ENCODE peak calls at places on chromosome 16, in six cellular contexts. One of them, this sample, is unnamed.

GRCh38 chr16:87615621-87616041 is 13.3 kb downstream of the JPH3 start:
- DNase-seq in trophoblast cell: no peak
- DNase-seq in mesenchymal stem cell: no peak
- DNase-seq in H1: no peak
- DNase-seq in H9: no peak
- DNase-seq in IMR-90: no peak
- DNase-seq in this sample: no peak

GRCh38 chr16:7236824-7237410 is 95.7 kb upstream of the RBFOX1 start:
- DNase-seq in mesenchymal stem cell: no peak
- DNase-seq in trophoblast cell: no peak
- DNase-seq in H1: no peak
- DNase-seq in H9: no peak
- DNase-seq in IMR-90: no peak
- DNase-seq in this sample: no peak

GRCh38 chr16:4944333-4945281 is 7.7 kb upstream of the PPL start:
- DNase-seq in mesenchymal stem cell: peak; percentile 98
- DNase-seq in H1: peak; percentile 71
- DNase-seq in IMR-90: peak; percentile 97
- DNase-seq in H9: peak; percentile 90
- DNase-seq in trophoblast cell: peak; percentile 79
- DNase-seq in this sample: no peak

GRCh38 chr16:3022697-3023414 is 886 bp downstream of the HCFC1R1 start:
- DNase-seq in mesenchymal stem cell: peak; percentile 62
- DNase-seq in H9: no peak
- DNase-seq in trophoblast cell: no peak
- DNase-seq in IMR-90: peak; percentile 20
- DNase-seq in H1: peak; percentile 53
- DNase-seq in this sample: no peak

GRCh38 chr16:85821441-85821901 is 22.0 kb downstream of the COX4I1 start:
- DNase-seq in H9: peak; percentile 86
- DNase-seq in H1: peak; percentile 99
- DNase-seq in mesenchymal stem cell: peak; percentile 92
- DNase-seq in trophoblast cell: peak; percentile 83
- DNase-seq in IMR-90: peak; percentile 76
- DNase-seq in this sample: peak; percentile 70

GRCh38 chr16:8885674-8886592 is 3.8 kb downstream of the LITAFD start:
- DNase-seq in H9: no peak
- DNase-seq in H1: no peak
- DNase-seq in trophoblast cell: no peak
- DNase-seq in mesenchymal stem cell: peak; percentile 59
- DNase-seq in IMR-90: peak; percentile 51
- DNase-seq in this sample: no peak

GRCh38 chr16:48086422-48086821 is 69.4 kb downstream of the ABCC12 start:
- DNase-seq in trophoblast cell: no peak
- DNase-seq in H1: no peak
- DNase-seq in mesenchymal stem cell: no peak
- DNase-seq in H9: no peak
- DNase-seq in IMR-90: no peak
- DNase-seq in this sample: no peak

GRCh38 chr16:76226011-76226410 is 51.2 kb upstream of the CNTNAP4 start:
- DNase-seq in mesenchymal stem cell: peak; percentile 82
- DNase-seq in IMR-90: no peak
- DNase-seq in trophoblast cell: no peak
- DNase-seq in H1: no peak
- DNase-seq in H9: no peak
- DNase-seq in this sample: no peak

GRCh38 chr16:10584956-10585561 is 4.7 kb upstream of the EMP2 start:
- DNase-seq in trophoblast cell: no peak
- DNase-seq in H9: no peak
- DNase-seq in IMR-90: peak; percentile 55
- DNase-seq in mesenchymal stem cell: no peak
- DNase-seq in H1: no peak
- DNase-seq in this sample: no peak

DNA sequence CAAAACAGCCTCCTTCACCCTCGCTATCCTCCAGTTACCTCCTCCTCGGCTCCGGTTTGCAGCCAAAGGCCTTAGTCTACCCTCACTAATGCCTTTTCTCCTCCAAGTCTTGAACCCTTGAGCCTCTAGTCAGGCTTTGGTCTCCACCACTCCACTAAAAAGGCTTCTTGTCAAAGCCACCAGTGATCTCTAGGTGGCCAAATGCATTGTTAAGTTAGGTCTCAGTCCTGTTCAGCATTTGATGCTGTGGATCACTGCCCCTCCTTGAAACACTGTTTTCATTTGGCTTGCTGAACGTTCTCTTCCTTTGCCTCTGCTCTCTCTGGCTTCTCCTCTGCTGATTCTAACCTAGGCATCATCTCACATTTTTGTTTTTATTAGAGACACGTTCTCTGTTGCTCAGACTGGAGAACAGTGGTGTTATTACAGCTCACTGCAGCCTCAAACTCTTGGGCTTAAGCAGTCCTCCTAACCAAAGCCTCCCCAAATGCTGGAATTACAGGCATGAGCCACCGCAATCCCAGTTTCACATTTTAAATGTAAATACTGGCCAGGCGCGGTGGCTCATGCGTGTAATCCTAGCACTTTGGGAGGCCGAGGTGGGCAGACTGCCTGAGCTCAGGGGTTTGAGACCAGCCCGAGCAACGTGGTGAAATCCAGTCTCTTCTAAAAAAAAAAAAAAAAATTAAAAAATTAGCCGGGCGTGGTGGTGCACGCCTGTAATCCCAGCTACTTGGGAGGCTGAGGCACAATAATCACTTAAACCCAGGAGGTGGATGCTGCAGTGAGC is 1.1 kb downstream of the SGF29 start:
- DNase-seq in H9: no peak
- DNase-seq in IMR-90: no peak
- DNase-seq in trophoblast cell: no peak
- DNase-seq in H1: no peak
- DNase-seq in mesenchymal stem cell: no peak
- DNase-seq in this sample: no peak
- H3K14ac ChIP-seq in H9: no peak overlapping the region
- H3K14ac ChIP-seq in IMR-90: peak overlapping the region; percentile 67
- H3K14ac ChIP-seq in trophoblast cell: no peak overlapping the region
- H3K14ac ChIP-seq in H1: no peak overlapping the region
- H3K14ac ChIP-seq in mesenchymal stem cell: no peak overlapping the region
- H3K14ac ChIP-seq in this sample: no peak overlapping the region

GRCh38 chr16:14072360-14072759 is 1.2 kb downstream of the MRTFB start:
- DNase-seq in H1: no peak
- DNase-seq in mesenchymal stem cell: no peak
- DNase-seq in H9: no peak
- DNase-seq in IMR-90: no peak
- DNase-seq in trophoblast cell: no peak
- DNase-seq in this sample: no peak

GRCh38 chr16:14069818-14070217 is 1.3 kb upstream of the MRTFB start:
- DNase-seq in H9: no peak
- DNase-seq in H1: no peak
- DNase-seq in trophoblast cell: no peak
- DNase-seq in mesenchymal stem cell: no peak
- DNase-seq in IMR-90: no peak
- DNase-seq in this sample: no peak

GRCh38 chr16:14070555-14070876 is 603 bp upstream of the MRTFB start:
- DNase-seq in H1: no peak
- DNase-seq in mesenchymal stem cell: no peak
- DNase-seq in trophoblast cell: no peak
- DNase-seq in H9: no peak
- DNase-seq in IMR-90: no peak
- DNase-seq in this sample: no peak

GRCh38 chr16:14070877-14071575 is at the start of gene MRTFB:
- DNase-seq in IMR-90: peak; percentile 27
- DNase-seq in trophoblast cell: peak; percentile 90
- DNase-seq in H1: peak; percentile 94
- DNase-seq in mesenchymal stem cell: peak; percentile 69
- DNase-seq in H9: peak; percentile 90
- DNase-seq in this sample: peak; percentile 85

GRCh38 chr16:14071576-14072271 is 605 bp downstream of the MRTFB start:
- DNase-seq in H9: peak; percentile 48
- DNase-seq in IMR-90: no peak
- DNase-seq in H1: peak; percentile 65
- DNase-seq in mesenchymal stem cell: peak; percentile 41
- DNase-seq in trophoblast cell: peak; percentile 53
- DNase-seq in this sample: peak; percentile 9
- H2BK120ac ChIP-seq in H9: no peak overlapping the region
- H2BK120ac ChIP-seq in IMR-90: peak overlapping the region; percentile 67
- H2BK120ac ChIP-seq in H1: no peak overlapping the region
- H2BK120ac ChIP-seq in mesenchymal stem cell: peak overlapping the region; percentile 96
- H2BK120ac ChIP-seq in trophoblast cell: peak overlapping the region; percentile 90
- H2BK120ac ChIP-seq in this sample: peak overlapping the region; percentile 92

GRCh38 chr16:80990978-80991377 is 15.7 kb downstream of the CMC2 start:
- DNase-seq in trophoblast cell: no peak
- DNase-seq in mesenchymal stem cell: no peak
- DNase-seq in H9: no peak
- DNase-seq in IMR-90: no peak
- DNase-seq in H1: no peak
- DNase-seq in this sample: no peak
- H4K91ac ChIP-seq in trophoblast cell: peak overlapping the region; percentile 6
- H4K91ac ChIP-seq in mesenchymal stem cell: no peak overlapping the region
- H4K91ac ChIP-seq in H9: no peak overlapping the region
- H4K91ac ChIP-seq in IMR-90: no peak overlapping the region
- H4K91ac ChIP-seq in H1: no peak overlapping the region
- H4K91ac ChIP-seq in this sample: no peak overlapping the region

GRCh38 chr16:50024684-50025543 is at the start of gene CNEP1R1:
- DNase-seq in mesenchymal stem cell: peak; percentile 97
- DNase-seq in IMR-90: peak; percentile 95
- DNase-seq in H9: peak; percentile 98
- DNase-seq in H1: peak; percentile 94
- DNase-seq in trophoblast cell: peak; percentile 99
- DNase-seq in this sample: peak; percentile 97
- H3K14ac ChIP-seq in mesenchymal stem cell: no peak within 1 kb of the TSS
- H3K14ac ChIP-seq in IMR-90: peak within 1 kb of the TSS; percentile 38
- H3K14ac ChIP-seq in H9: no peak within 1 kb of the TSS
- H3K14ac ChIP-seq in H1: no peak within 1 kb of the TSS
- H3K14ac ChIP-seq in trophoblast cell: peak within 1 kb of the TSS; percentile 94
- H3K14ac ChIP-seq in this sample: peak within 1 kb of the TSS; percentile 91

DNA sequence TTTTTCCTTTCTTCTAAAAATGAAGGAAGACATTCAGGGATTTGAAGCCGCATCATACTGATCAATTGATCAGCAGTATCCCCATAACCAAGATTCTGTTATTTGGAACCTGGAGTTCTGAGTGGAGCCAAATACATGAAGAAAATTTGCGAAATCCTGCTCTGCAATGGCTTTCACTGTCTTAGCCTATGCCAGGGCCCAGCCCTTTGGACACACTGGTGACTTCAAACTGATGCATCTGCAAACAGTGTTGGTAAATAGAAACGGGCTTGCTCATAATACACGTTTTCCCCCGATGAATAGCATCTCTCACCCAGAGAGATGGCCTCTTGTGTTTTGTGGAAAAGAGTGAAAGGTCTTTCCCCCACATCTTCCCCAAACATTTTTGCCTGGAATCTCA is 87.6 kb upstream of the TOX3 start:
- DNase-seq in H9: no peak
- DNase-seq in H1: no peak
- DNase-seq in trophoblast cell: no peak
- DNase-seq in IMR-90: no peak
- DNase-seq in mesenchymal stem cell: no peak
- DNase-seq in this sample: no peak
- H2BK120ac ChIP-seq in H9: no peak overlapping the region
- H2BK120ac ChIP-seq in H1: no peak overlapping the region
- H2BK120ac ChIP-seq in trophoblast cell: no peak overlapping the region
- H2BK120ac ChIP-seq in IMR-90: no peak overlapping the region
- H2BK120ac ChIP-seq in mesenchymal stem cell: no peak overlapping the region
- H2BK120ac ChIP-seq in this sample: no peak overlapping the region

DNA sequence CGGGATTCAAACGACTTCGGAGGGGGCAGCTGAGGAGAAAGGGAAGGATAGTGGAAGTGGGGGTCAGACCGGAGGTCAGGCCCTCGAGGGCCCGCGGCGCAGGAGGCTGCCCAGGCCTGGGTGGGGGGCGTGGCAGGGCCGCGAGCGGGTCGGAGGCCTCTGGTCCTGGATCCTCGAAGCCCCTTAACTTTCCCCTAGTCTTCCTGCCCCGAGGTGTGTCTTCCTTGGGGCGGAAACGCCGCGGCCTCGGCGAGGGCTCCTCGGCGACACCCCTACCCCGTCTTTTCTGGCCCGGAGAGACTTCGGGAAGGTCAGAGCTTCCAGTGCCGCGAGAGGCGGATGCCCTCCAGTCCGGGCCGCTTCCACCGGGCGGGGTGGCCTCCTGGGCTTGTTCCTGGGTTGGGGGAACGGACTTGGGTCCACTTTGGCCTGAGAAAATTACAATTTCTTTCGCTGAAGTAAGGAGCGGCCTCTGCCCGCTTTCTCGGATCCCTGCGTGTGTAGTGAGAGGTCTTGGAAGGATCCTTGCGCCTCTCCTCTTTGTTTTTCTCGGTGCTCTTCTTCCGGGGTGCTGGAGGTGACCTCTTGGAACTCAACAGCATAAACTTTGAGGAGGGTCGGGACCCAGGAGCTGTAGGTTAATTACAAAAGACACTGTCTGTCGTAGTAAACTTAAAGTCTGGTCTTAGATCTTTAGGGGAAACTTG is 501 bp downstream of the IST1 start:
- DNase-seq in H9: no peak
- DNase-seq in IMR-90: peak; percentile 50
- DNase-seq in trophoblast cell: peak; percentile 57
- DNase-seq in H1: no peak
- DNase-seq in mesenchymal stem cell: peak; percentile 43
- DNase-seq in this sample: peak; percentile 6
- H4K91ac ChIP-seq in H9: no peak overlapping the region
- H4K91ac ChIP-seq in IMR-90: peak overlapping the region; percentile 95
- H4K91ac ChIP-seq in trophoblast cell: peak overlapping the region; percentile 98
- H4K91ac ChIP-seq in H1: peak overlapping the region; percentile 89
- H4K91ac ChIP-seq in mesenchymal stem cell: peak overlapping the region; percentile 89
- H4K91ac ChIP-seq in this sample: no peak overlapping the region

GRCh38 chr16:89005201-89006035 is 28.4 kb upstream of the CBFA2T3 start:
- DNase-seq in H1: no peak
- DNase-seq in H9: no peak
- DNase-seq in IMR-90: no peak
- DNase-seq in trophoblast cell: no peak
- DNase-seq in mesenchymal stem cell: no peak
- DNase-seq in this sample: no peak
- H3K14ac ChIP-seq in H1: no peak overlapping the region
- H3K14ac ChIP-seq in H9: peak overlapping the region; percentile 21
- H3K14ac ChIP-seq in IMR-90: no peak overlapping the region
- H3K14ac ChIP-seq in trophoblast cell: no peak overlapping the region
- H3K14ac ChIP-seq in mesenchymal stem cell: no peak overlapping the region
- H3K14ac ChIP-seq in this sample: peak overlapping the region; percentile 25

DNA sequence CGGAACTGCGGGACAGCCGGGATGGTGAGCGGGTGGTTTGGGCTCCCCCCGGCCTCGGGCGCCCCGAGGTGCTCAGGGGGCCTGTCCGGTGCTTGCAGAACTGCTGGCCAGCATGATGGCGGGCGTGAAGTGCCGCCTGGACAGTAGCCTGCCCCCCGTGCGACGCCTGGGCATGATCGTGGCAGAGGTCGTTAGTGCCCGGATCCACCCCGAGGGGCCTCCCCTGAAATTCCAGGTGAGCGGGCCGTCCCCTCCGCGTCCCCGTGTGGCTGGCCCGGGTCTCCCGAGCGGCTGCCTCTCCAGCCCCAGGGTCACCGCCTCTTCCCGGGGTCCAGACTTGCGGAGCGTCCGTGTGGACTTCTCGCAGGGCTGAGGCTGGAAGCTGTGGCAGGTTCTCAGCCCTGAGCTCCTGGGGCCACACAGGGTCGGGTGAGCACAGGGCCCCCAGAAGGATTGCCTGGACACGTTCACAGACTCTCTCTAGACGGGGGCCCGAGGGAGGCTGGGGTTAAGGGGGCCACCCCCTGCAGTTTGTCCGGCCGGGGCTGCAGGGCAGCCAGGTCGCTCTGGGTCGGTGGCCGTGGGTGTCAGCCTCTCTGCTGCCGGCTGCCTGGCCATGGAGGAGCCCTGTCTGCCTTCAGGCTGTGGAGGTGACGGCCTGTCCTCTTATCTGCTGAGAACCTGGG is 7.4 kb downstream of the TELO2 start:
- DNase-seq in trophoblast cell: no peak
- DNase-seq in IMR-90: no peak
- DNase-seq in mesenchymal stem cell: no peak
- DNase-seq in H1: no peak
- DNase-seq in H9: no peak
- DNase-seq in this sample: no peak
- H2BK120ac ChIP-seq in trophoblast cell: no peak overlapping the region
- H2BK120ac ChIP-seq in IMR-90: no peak overlapping the region
- H2BK120ac ChIP-seq in mesenchymal stem cell: no peak overlapping the region
- H2BK120ac ChIP-seq in H1: no peak overlapping the region
- H2BK120ac ChIP-seq in H9: no peak overlapping the region
- H2BK120ac ChIP-seq in this sample: no peak overlapping the region